ENCODE peak calls at places on chromosomes 13 and 19, in nine cellular contexts. V is substantia nigra, B is heart right ventricle, F is AG10803, O is DMS79, N is fibroblast of the aortic adventitia, J is cerebellar nuclear complex, T is H54, A is cardiac fibroblast. C is an unnamed sample.
A peak's percentile ranks its signal among the peaks of the same experiment; 100 is the strongest.

GRCh38 chr19:15609261-15609660 is 5.8 kb upstream of the CYP4F8 start:
- DNase-seq in V (no peak), B (no peak), F (no peak), O (no peak), N (no peak), J (no peak), T (no peak), A (no peak), C (no peak)

GRCh38 chr13:61414686-61415664 is 674 bp downstream of the PCDH20 start:
- DNase-seq in V (peak; percentile 21), B (no peak), F (no peak), O (peak; percentile 88), N (no peak), J (no peak), T (no peak), A (peak; percentile 5), C (peak; percentile 21)

GRCh38 chr13:76383671-76384461 is 502.3 kb downstream of the KCTD12 start:
- DNase-seq in V (no peak), B (peak; percentile 17), F (peak; percentile 83), O (no peak), N (peak; percentile 96), J (no peak), T (no peak), A (peak; percentile 83), C (peak; percentile 71)

GRCh38 chr19:40862785-40863184 is 12.5 kb upstream of the CYP2A6 start:
- DNase-seq in V (no peak), B (no peak), F (peak; percentile 87), O (no peak), N (no peak), J (no peak), T (no peak), A (peak; percentile 28), C (peak; percentile 20)

GRCh38 chr19:32199501-32200040 is 145.8 kb upstream of the ZNF507 start:
- DNase-seq in V (no peak), B (no peak), F (no peak), O (no peak), N (no peak), J (no peak), T (no peak), A (no peak), C (no peak)

GRCh38 chr13:87827479-87827878 is 156.3 kb downstream of the SLITRK5 start:
- DNase-seq in V (no peak), B (no peak), F (peak; percentile 11), O (no peak), N (no peak), J (no peak), T (peak; percentile 26), A (no peak), C (peak; percentile 8)

GRCh38 chr13:26497991-26498423 is 59.5 kb upstream of the WASF3 start:
- DNase-seq in V (no peak), B (no peak), F (peak; percentile 96), O (no peak), N (peak; percentile 94), J (no peak), T (no peak), A (peak; percentile 69), C (peak; percentile 80)

GRCh38 chr19:8831832-8832131 is 322 bp downstream of the ZNF558 start:
- DNase-seq in V (no peak), B (no peak), F (no peak), O (no peak), N (no peak), J (no peak), T (no peak), A (no peak), C (no peak)

GRCh38 chr13:28220166-28220565 is 81.8 kb downstream of the PAN3 start:
- DNase-seq in V (no peak), B (no peak), F (peak; percentile 9), O (no peak), N (peak; percentile 43), J (no peak), T (no peak), A (peak; percentile 80), C (peak; percentile 11)